ENCODE peak calls at places on chromosomes 12 and 14, in seven cellular contexts. One of them, this sample, is unnamed. For H3K4me1, the result is how much of the 10 kb centered on the place peaks cover.

GRCh38 chr12:21418403-21418802 is 19.1 kb upstream of the PYROXD1 start:
- DNase-seq in esophagus squamous epithelium: no peak
- DNase-seq in body of pancreas: no peak
- DNase-seq in gastrocnemius medialis: no peak
- DNase-seq in transverse colon: no peak
- DNase-seq in stomach: no peak
- DNase-seq in uterus: no peak
- DNase-seq in this sample: no peak

GRCh38 chr14:24662753-24663152 is 28.8 kb upstream of the GZMB start:
- DNase-seq in esophagus squamous epithelium: no peak
- DNase-seq in body of pancreas: no peak
- DNase-seq in gastrocnemius medialis: no peak
- DNase-seq in transverse colon: no peak
- DNase-seq in stomach: no peak
- DNase-seq in uterus: peak
- DNase-seq in this sample: no peak

GRCh38 chr12:31002999-31003398 is 70.7 kb upstream of the DDX11 start:
- DNase-seq in esophagus squamous epithelium: no peak
- DNase-seq in body of pancreas: no peak
- DNase-seq in gastrocnemius medialis: no peak
- DNase-seq in transverse colon: no peak
- DNase-seq in stomach: no peak
- DNase-seq in uterus: no peak
- DNase-seq in this sample: no peak

GRCh38 chr12:71455028-71455737 is 15.6 kb downstream of the LGR5 start:
- DNase-seq in esophagus squamous epithelium: no peak
- DNase-seq in body of pancreas: no peak
- DNase-seq in gastrocnemius medialis: no peak
- DNase-seq in transverse colon: no peak
- DNase-seq in stomach: no peak
- DNase-seq in uterus: no peak
- DNase-seq in this sample: no peak

GRCh38 chr14:83347874-83348273 is 1814.2 kb upstream of the SEL1L start:
- DNase-seq in esophagus squamous epithelium: no peak
- DNase-seq in body of pancreas: no peak
- DNase-seq in gastrocnemius medialis: no peak
- DNase-seq in transverse colon: no peak
- DNase-seq in stomach: no peak
- DNase-seq in uterus: no peak
- DNase-seq in this sample: no peak

GRCh38 chr12:113862570-113863454 is 103.3 kb downstream of the RBM19 start:
- DNase-seq in esophagus squamous epithelium: no peak
- DNase-seq in body of pancreas: no peak
- DNase-seq in gastrocnemius medialis: no peak
- DNase-seq in transverse colon: no peak
- DNase-seq in stomach: no peak
- DNase-seq in uterus: no peak
- DNase-seq in this sample: no peak

GRCh38 chr12:75294797-75295196 is 35.3 kb downstream of the CAPS2 start:
- DNase-seq in esophagus squamous epithelium: no peak
- DNase-seq in body of pancreas: no peak
- DNase-seq in gastrocnemius medialis: no peak
- DNase-seq in transverse colon: no peak
- DNase-seq in stomach: no peak
- DNase-seq in uterus: no peak
- DNase-seq in this sample: no peak

GRCh38 chr14:97924922-97925613 is 1127.9 kb downstream of the VRK1 start:
- DNase-seq in esophagus squamous epithelium: no peak
- DNase-seq in body of pancreas: no peak
- DNase-seq in gastrocnemius medialis: no peak
- DNase-seq in transverse colon: no peak
- DNase-seq in stomach: no peak
- DNase-seq in uterus: no peak
- DNase-seq in this sample: no peak

GRCh38 chr14:51862839-51863235 is 2.4 kb downstream of the GNG2 start:
- DNase-seq in esophagus squamous epithelium: no peak
- DNase-seq in body of pancreas: no peak
- DNase-seq in gastrocnemius medialis: no peak
- DNase-seq in transverse colon: no peak
- DNase-seq in stomach: no peak
- DNase-seq in uterus: no peak
- DNase-seq in this sample: no peak

GRCh38 chr12:11633968-11634367 is 15.5 kb upstream of the ETV6 start:
- DNase-seq in esophagus squamous epithelium: no peak
- DNase-seq in body of pancreas: no peak
- DNase-seq in gastrocnemius medialis: no peak
- DNase-seq in transverse colon: no peak
- DNase-seq in stomach: no peak
- DNase-seq in uterus: no peak
- DNase-seq in this sample: no peak

GRCh38 chr12:131892711-131893604 is 1.5 kb upstream of the ULK1 start:
- DNase-seq in esophagus squamous epithelium: no peak
- DNase-seq in body of pancreas: no peak
- DNase-seq in gastrocnemius medialis: no peak
- DNase-seq in transverse colon: no peak
- DNase-seq in stomach: no peak
- DNase-seq in uterus: no peak
- DNase-seq in this sample: no peak

GRCh38 chr12:116806845-116807440 is 68.8 kb downstream of the RNFT2 start:
- DNase-seq in esophagus squamous epithelium: no peak
- DNase-seq in body of pancreas: no peak
- DNase-seq in gastrocnemius medialis: no peak
- DNase-seq in transverse colon: no peak
- DNase-seq in stomach: no peak
- DNase-seq in uterus: no peak
- DNase-seq in this sample: peak

GRCh38 chr12:25495336-25496097 is 57.6 kb downstream of the LMNTD1 start:
- DNase-seq in esophagus squamous epithelium: no peak
- DNase-seq in body of pancreas: no peak
- DNase-seq in gastrocnemius medialis: no peak
- DNase-seq in transverse colon: no peak
- DNase-seq in stomach: no peak
- DNase-seq in uterus: no peak
- DNase-seq in this sample: no peak

GRCh38 chr12:57839996-57840395 is 6.5 kb downstream of the CTDSP2 start:
- DNase-seq in esophagus squamous epithelium: no peak
- DNase-seq in body of pancreas: peak
- DNase-seq in gastrocnemius medialis: peak
- DNase-seq in transverse colon: no peak
- DNase-seq in stomach: no peak
- DNase-seq in uterus: no peak
- DNase-seq in this sample: peak

GRCh38 chr14:44962573-44963528 is 861 bp downstream of the TOGARAM1 start:
- DNase-seq in esophagus squamous epithelium: no peak
- DNase-seq in body of pancreas: peak
- DNase-seq in gastrocnemius medialis: peak
- DNase-seq in transverse colon: peak
- DNase-seq in stomach: peak
- DNase-seq in uterus: peak
- DNase-seq in this sample: peak

GRCh38 chr14:59360923-59361794 is 104.0 kb downstream of the GPR135 start:
- DNase-seq in esophagus squamous epithelium: no peak
- DNase-seq in body of pancreas: peak
- DNase-seq in gastrocnemius medialis: peak
- DNase-seq in transverse colon: peak
- DNase-seq in stomach: peak
- DNase-seq in uterus: peak
- DNase-seq in this sample: peak

GRCh38 chr12:39605996-39606395 is 13.6 kb downstream of the ABCD2 start:
- DNase-seq in esophagus squamous epithelium: no peak
- DNase-seq in body of pancreas: no peak
- DNase-seq in gastrocnemius medialis: no peak
- DNase-seq in transverse colon: no peak
- DNase-seq in stomach: no peak
- DNase-seq in uterus: no peak
- DNase-seq in this sample: no peak

GRCh38 chr12:13103391-13104033 is at the start of gene GSG1:
- DNase-seq in esophagus squamous epithelium: no peak
- DNase-seq in body of pancreas: no peak
- DNase-seq in gastrocnemius medialis: no peak
- DNase-seq in transverse colon: no peak
- DNase-seq in stomach: no peak
- DNase-seq in uterus: no peak
- DNase-seq in this sample: no peak

GRCh38 chr14:60647837-60648168 is 1.5 kb downstream of the SIX1 start:
- DNase-seq in esophagus squamous epithelium: no peak
- DNase-seq in body of pancreas: no peak
- DNase-seq in gastrocnemius medialis: no peak
- DNase-seq in transverse colon: no peak
- DNase-seq in stomach: no peak
- DNase-seq in uterus: no peak
- DNase-seq in this sample: no peak

GRCh38 chr14:60649815-60650381 is 621 bp upstream of the SIX1 start:
- DNase-seq in esophagus squamous epithelium: no peak
- DNase-seq in body of pancreas: no peak
- DNase-seq in gastrocnemius medialis: peak
- DNase-seq in transverse colon: no peak
- DNase-seq in stomach: no peak
- DNase-seq in uterus: no peak
- DNase-seq in this sample: no peak

GRCh38 chr14:60648169-60648933 is 926 bp downstream of the SIX1 start:
- DNase-seq in esophagus squamous epithelium: no peak
- DNase-seq in body of pancreas: no peak
- DNase-seq in gastrocnemius medialis: no peak
- DNase-seq in transverse colon: no peak
- DNase-seq in stomach: no peak
- DNase-seq in uterus: no peak
- DNase-seq in this sample: no peak

GRCh38 chr14:60650382-60650961 is 1.2 kb upstream of the SIX1 start:
- DNase-seq in esophagus squamous epithelium: no peak
- DNase-seq in body of pancreas: no peak
- DNase-seq in gastrocnemius medialis: peak
- DNase-seq in transverse colon: no peak
- DNase-seq in stomach: no peak
- DNase-seq in uterus: no peak
- DNase-seq in this sample: no peak

GRCh38 chr14:60648934-60649814 is at the start of gene SIX1:
- DNase-seq in esophagus squamous epithelium: no peak
- DNase-seq in body of pancreas: peak
- DNase-seq in gastrocnemius medialis: peak
- DNase-seq in transverse colon: peak
- DNase-seq in stomach: peak
- DNase-seq in uterus: peak
- DNase-seq in this sample: peak
- TF ChIP-seq POLR2A in esophagus squamous epithelium: no peak
- TF ChIP-seq POLR2A in body of pancreas: no peak
- TF ChIP-seq POLR2A in gastrocnemius medialis: peak
- TF ChIP-seq POLR2A in transverse colon: no peak
- TF ChIP-seq POLR2A in stomach: no peak
- TF ChIP-seq POLR2A in uterus: no peak
- TF ChIP-seq POLR2A in this sample: peak

GRCh38 chr14:99660006-99660566 is 15.2 kb downstream of the HHIPL1 start:
- DNase-seq in esophagus squamous epithelium: no peak
- DNase-seq in body of pancreas: no peak
- DNase-seq in gastrocnemius medialis: no peak
- DNase-seq in transverse colon: no peak
- DNase-seq in stomach: no peak
- DNase-seq in uterus: no peak
- DNase-seq in this sample: peak
- H3K4me3 ChIP-seq in esophagus squamous epithelium: peak
- H3K4me3 ChIP-seq in body of pancreas: no peak
- H3K4me3 ChIP-seq in gastrocnemius medialis: no peak
- H3K4me3 ChIP-seq in transverse colon: no peak
- H3K4me3 ChIP-seq in stomach: no peak
- H3K4me3 ChIP-seq in uterus: no peak
- H3K4me3 ChIP-seq in this sample: no peak

GRCh38 chr14:95516554-95517209 is at the start of gene SYNE3:
- DNase-seq in esophagus squamous epithelium: no peak
- DNase-seq in body of pancreas: no peak
- DNase-seq in gastrocnemius medialis: no peak
- DNase-seq in transverse colon: peak
- DNase-seq in stomach: peak
- DNase-seq in uterus: no peak
- DNase-seq in this sample: peak

GRCh38 chr14:95518045-95518751 is 1.7 kb upstream of the SYNE3 start:
- DNase-seq in esophagus squamous epithelium: no peak
- DNase-seq in body of pancreas: no peak
- DNase-seq in gastrocnemius medialis: no peak
- DNase-seq in transverse colon: no peak
- DNase-seq in stomach: no peak
- DNase-seq in uterus: no peak
- DNase-seq in this sample: no peak

GRCh38 chr14:95514131-95515079 is 2.0 kb downstream of the SYNE3 start:
- DNase-seq in esophagus squamous epithelium: no peak
- DNase-seq in body of pancreas: no peak
- DNase-seq in gastrocnemius medialis: no peak
- DNase-seq in transverse colon: no peak
- DNase-seq in stomach: no peak
- DNase-seq in uterus: no peak
- DNase-seq in this sample: peak

GRCh38 chr14:95515080-95515489 is 1.4 kb downstream of the SYNE3 start:
- DNase-seq in esophagus squamous epithelium: no peak
- DNase-seq in body of pancreas: no peak
- DNase-seq in gastrocnemius medialis: no peak
- DNase-seq in transverse colon: no peak
- DNase-seq in stomach: no peak
- DNase-seq in uterus: no peak
- DNase-seq in this sample: peak

GRCh38 chr14:95515523-95516517 is 630 bp downstream of the SYNE3 start:
- DNase-seq in esophagus squamous epithelium: no peak
- DNase-seq in body of pancreas: peak
- DNase-seq in gastrocnemius medialis: no peak
- DNase-seq in transverse colon: peak
- DNase-seq in stomach: peak
- DNase-seq in uterus: no peak
- DNase-seq in this sample: peak
- H3K4me1 ChIP-seq in esophagus squamous epithelium: half or more
- H3K4me1 ChIP-seq in body of pancreas: under half
- H3K4me1 ChIP-seq in gastrocnemius medialis: half or more
- H3K4me1 ChIP-seq in transverse colon: under half
- H3K4me1 ChIP-seq in stomach: half or more
- H3K4me1 ChIP-seq in uterus: under half
- H3K4me1 ChIP-seq in this sample: under half

DNA sequence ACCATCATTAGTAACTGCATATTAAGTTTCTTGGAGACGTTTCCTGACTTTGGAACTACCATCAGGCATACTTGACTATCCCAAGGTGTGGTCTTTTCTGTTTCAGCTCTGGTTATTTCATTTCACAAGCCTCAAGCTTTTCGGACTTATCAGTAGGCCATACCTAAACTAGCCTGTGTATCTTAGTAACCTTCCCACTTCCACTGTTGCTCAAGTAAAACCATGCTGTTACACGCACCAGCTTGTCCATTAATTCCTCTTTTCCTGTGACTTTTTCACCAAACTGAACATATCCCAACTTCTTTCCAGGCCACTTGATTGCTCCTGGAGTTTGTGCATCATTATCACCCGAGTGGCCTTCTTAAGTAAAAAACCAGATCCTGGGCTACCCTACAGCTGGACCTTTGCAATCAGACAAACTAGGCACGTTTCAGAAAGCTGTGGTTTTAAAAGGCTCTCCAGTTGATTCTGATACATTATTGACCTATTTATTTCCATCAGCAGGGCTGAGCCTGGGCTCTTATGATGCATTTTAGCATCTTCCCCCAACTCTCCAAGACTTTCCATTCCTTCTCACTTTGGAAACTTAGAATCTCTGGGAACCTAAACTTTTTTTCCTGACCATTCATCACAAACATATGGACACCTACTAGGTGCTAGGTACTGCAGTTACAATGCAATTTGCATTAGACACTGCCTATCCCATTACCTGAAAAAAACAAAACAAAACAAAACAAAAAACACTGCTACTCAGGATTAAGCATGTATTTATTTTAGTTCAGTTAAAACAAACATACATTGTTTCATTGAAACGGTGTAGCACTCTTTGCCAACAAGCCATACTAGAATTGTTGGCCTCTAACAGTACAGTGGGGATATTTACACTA is 14.9 kb downstream of the SLC38A2 start:
- DNase-seq in esophagus squamous epithelium: no peak
- DNase-seq in body of pancreas: no peak
- DNase-seq in gastrocnemius medialis: no peak
- DNase-seq in transverse colon: no peak
- DNase-seq in stomach: no peak
- DNase-seq in uterus: no peak
- DNase-seq in this sample: no peak
- TF ChIP-seq POLR2A in esophagus squamous epithelium: no peak
- TF ChIP-seq POLR2A in body of pancreas: no peak
- TF ChIP-seq POLR2A in gastrocnemius medialis: no peak
- TF ChIP-seq POLR2A in transverse colon: no peak
- TF ChIP-seq POLR2A in stomach: no peak
- TF ChIP-seq POLR2A in uterus: no peak
- TF ChIP-seq POLR2A in this sample: no peak